ENCODE peak calls at places on chromosome 21, in seven cellular contexts. E is GM23248, Z is OCI-LY7, I is fibroblast of lung, W is PC-9, M is neural progenitor cell, K is K562. P is an unnamed sample. For H3K79me2 and H3K9me3, the result is how much of the 10 kb centered on the place peaks cover.

GRCh38 chr21:24955275-24955961 is 651.9 kb downstream of the MRPL39 start:
- DNase-seq in Z (no peak), M (no peak), E (no peak), K (no peak), W (no peak), I (no peak), P (no peak)

GRCh38 chr21:27246741-27247140 is 279.9 kb upstream of the ADAMTS5 start:
- DNase-seq in M (no peak), W (no peak), E (peak), I (peak), Z (no peak), K (no peak), P (no peak)

GRCh38 chr21:27292851-27293638 is 326.2 kb upstream of the ADAMTS5 start:
- DNase-seq in K (no peak), I (no peak), M (no peak), Z (no peak), W (no peak), E (no peak), P (no peak)

GRCh38 chr21:45580576-45581321 is 38.5 kb upstream of the SLC19A1 start:
- DNase-seq in I (no peak), W (no peak), E (no peak), K (no peak), M (no peak), Z (no peak), P (no peak)

GRCh38 chr21:39232926-39233325 is 49.7 kb upstream of the PSMG1 start:
- DNase-seq in M (no peak), K (no peak), W (no peak), E (peak), I (peak), Z (no peak), P (no peak)

GRCh38 chr21:28089599-28090421 is 902.9 kb downstream of the LTN1 start:
- DNase-seq in I (no peak), Z (no peak), W (no peak), K (no peak), E (no peak), M (peak), P (no peak)

GRCh38 chr21:45545691-45546531 is 3.7 kb upstream of the SLC19A1 start:
- DNase-seq in W (no peak), Z (no peak), K (no peak), M (no peak), E (no peak), I (no peak), P (no peak)

GRCh38 chr21:16842716-16843115 is 670.1 kb upstream of the CXADR start:
- DNase-seq in W (no peak), E (peak), M (no peak), K (no peak), Z (no peak), I (peak), P (no peak)

GRCh38 chr21:38140192-38140905 is 116.4 kb upstream of the KCNJ15 start:
- DNase-seq in I (peak), E (peak), K (no peak), M (peak), W (no peak), Z (no peak), P (no peak)

GRCh38 chr21:33663241-33663640 is 20.9 kb downstream of the ITSN1 start:
- DNase-seq in W (no peak), Z (no peak), K (no peak), E (peak), M (no peak), I (no peak), P (no peak)

GRCh38 chr21:32334980-32335471 is 36.4 kb downstream of the MRAP start:
- DNase-seq in I (no peak), Z (no peak), M (peak), W (no peak), E (peak), K (no peak), P (no peak)

GRCh38 chr21:29245104-29245643 is 53.5 kb upstream of the BACH1 start:
- DNase-seq in W (no peak), M (no peak), Z (no peak), K (no peak), I (no peak), E (peak), P (no peak)

GRCh38 chr21:29215709-29216108 is 83.0 kb upstream of the BACH1 start:
- DNase-seq in Z (no peak), M (no peak), K (no peak), W (no peak), I (peak), E (peak), P (no peak)

GRCh38 chr21:25977068-25977611 is 193.4 kb downstream of the APP start:
- DNase-seq in M (no peak), K (no peak), Z (no peak), I (no peak), W (no peak), E (no peak), P (no peak)

GRCh38 chr21:36200089-36200561 is 43.5 kb downstream of the DOP1B start:
- DNase-seq in M (no peak), K (no peak), W (no peak), Z (no peak), E (no peak), I (no peak), P (no peak)

GRCh38 chr21:43864313-43864805 is 664 bp upstream of the AGPAT3 start:
- DNase-seq in Z (no peak), E (peak), I (peak), M (peak), K (peak), W (peak), P (peak)

GRCh38 chr21:46110499-46111192 is 12.7 kb downstream of the COL6A2 start:
- DNase-seq in Z (no peak), K (peak), M (no peak), E (peak), W (no peak), I (no peak), P (no peak)

GRCh38 chr21:38467369-38467768 is 30.9 kb downstream of the ERG start:
- DNase-seq in E (no peak), K (no peak), Z (no peak), W (no peak), M (no peak), I (no peak), P (no peak)

GRCh38 chr21:36381841-36382589 is 3.2 kb upstream of the CHAF1B start:
- DNase-seq in K (no peak), Z (no peak), W (no peak), M (no peak), I (peak), E (peak), P (no peak)

DNA sequence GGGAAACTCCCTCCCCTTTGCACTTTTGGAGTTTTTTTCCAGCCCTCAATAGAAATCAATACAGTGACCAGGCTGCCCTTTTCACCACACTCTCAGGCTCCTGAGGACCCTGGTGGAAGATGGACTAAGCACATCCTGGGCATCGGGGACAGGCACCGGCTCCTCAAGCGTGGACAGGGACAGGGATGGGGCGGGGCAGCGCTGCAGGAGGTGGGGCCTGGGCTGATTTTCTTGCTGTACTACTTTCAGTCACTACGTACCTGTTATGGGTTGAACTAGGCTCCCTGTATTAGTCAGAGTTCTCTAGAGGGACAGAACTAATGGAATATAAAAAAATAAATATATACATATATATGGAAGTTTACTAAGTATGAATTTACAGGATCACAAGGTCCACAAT is 2.5 kb downstream of the MX2 start:
- DNase-seq in K (no peak), Z (no peak), E (no peak), I (no peak), M (no peak), W (no peak), P (no peak)
- H3K79me2 ChIP-seq in K (under half), Z (under half), E (under half), I (under half), M (under half), W (under half), P (under half)

GRCh38 chr21:30563630-30564029 is 2.5 kb upstream of the KRTAP19-7 start:
- DNase-seq in M (no peak), Z (no peak), E (no peak), W (no peak), K (no peak), I (no peak), P (no peak)
- H3K9me3 ChIP-seq in M (under half), Z (under half), E (under half), W (under half), K (under half), I (under half), P (under half)

DNA sequence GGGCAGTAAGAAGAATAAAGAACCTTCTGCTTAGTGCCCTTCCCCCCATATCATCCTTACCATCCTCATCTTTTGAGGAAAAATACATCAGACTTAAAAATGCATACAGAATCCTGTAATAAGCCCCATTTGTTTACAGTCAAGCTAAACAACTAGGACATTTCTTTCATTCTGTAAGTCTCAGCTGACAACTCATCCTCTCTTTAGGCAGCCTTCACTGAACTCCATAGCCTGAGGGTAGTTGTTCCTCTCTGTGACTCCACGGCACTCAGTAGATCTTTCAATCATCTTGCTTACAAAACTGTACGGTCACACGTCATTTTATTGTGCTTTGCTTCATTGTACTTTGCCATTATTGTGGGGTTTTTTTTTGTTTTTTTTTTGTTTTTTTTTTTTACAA is 82.5 kb downstream of the NRIP1 start:
- DNase-seq in K (no peak), M (no peak), E (no peak), I (no peak), W (no peak), Z (no peak), P (no peak)
- H3K79me2 ChIP-seq in K (under half), M (under half), E (half or more), I (under half), W (half or more), Z (under half), P (under half)

DNA sequence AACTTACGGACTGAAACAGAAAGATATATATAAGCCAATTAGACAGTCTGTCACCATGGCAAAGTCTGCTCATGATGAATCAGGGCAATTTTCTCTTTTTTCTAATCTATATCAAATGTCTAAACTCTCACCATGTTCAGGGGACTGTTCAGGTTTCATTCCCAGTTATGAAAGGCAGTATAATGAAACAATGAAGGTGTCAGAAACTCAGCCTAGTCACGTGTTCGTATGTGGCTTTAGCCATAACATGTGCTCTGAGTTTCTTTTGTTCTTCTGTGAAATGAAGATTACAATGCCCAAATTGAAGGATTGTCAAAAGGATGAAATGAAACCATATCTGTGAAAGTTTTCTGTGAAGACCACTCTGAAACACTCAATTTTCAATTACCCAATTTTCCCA is 392.9 kb downstream of the DSCAM start:
- DNase-seq in K (no peak), Z (no peak), W (no peak), I (no peak), E (no peak), M (no peak), P (no peak)
- H3K9me3 ChIP-seq in K (under half), Z (under half), W (under half), I (under half), E (under half), M (under half), P (under half)

DNA sequence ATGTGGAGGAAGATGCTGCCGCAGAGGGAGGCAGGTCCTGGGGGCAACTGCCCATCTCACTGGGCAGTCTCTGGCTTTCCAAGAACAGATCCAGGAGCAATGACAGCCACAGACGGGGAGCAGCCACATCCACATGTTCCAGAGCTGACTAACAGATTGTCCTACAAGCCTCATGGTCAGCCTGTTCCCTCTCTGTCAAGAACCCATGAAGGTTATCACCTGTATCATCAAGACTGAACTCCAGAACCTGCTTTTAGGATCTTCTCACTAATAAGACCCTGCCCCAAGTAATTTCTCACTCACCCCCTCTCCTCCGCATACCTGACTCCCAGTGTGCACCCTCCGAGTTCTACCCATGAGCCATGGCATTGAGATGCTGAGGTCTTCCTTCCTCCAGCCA is 187.8 kb downstream of the RUNX1 start:
- DNase-seq in M (no peak), I (no peak), Z (no peak), E (no peak), K (no peak), W (no peak), P (no peak)
- H3K79me2 ChIP-seq in M (under half), I (half or more), Z (under half), E (half or more), K (under half), W (half or more), P (under half)